ENCODE peak calls at places on chromosomes 13 and 19, in five cellular contexts. One of them, this sample, is unnamed.

GRCh38 chr19:45442927-45443461 is 19.3 kb upstream of the ERCC1 start:
- DNase-seq in IMR-90: peak
- DNase-seq in AG10803: peak
- DNase-seq in cardiac muscle cell: no peak
- DNase-seq in fibroblast of gingiva: peak
- DNase-seq in this sample: peak

GRCh38 chr13:95201814-95202521 is 99.3 kb downstream of the ABCC4 start:
- DNase-seq in IMR-90: peak
- DNase-seq in cardiac muscle cell: no peak
- DNase-seq in fibroblast of gingiva: no peak
- DNase-seq in AG10803: peak
- DNase-seq in this sample: no peak

GRCh38 chr13:38417727-38418126 is 68.1 kb downstream of the UFM1 start:
- DNase-seq in fibroblast of gingiva: peak
- DNase-seq in cardiac muscle cell: no peak
- DNase-seq in IMR-90: peak
- DNase-seq in AG10803: peak
- DNase-seq in this sample: no peak

GRCh38 chr19:31325342-31325741 is 23.9 kb downstream of the TSHZ3 start:
- DNase-seq in cardiac muscle cell: no peak
- DNase-seq in fibroblast of gingiva: no peak
- DNase-seq in AG10803: no peak
- DNase-seq in IMR-90: no peak
- DNase-seq in this sample: no peak

GRCh38 chr19:56566904-56567273 is 379 bp upstream of the ZNF470 start:
- DNase-seq in IMR-90: no peak
- DNase-seq in AG10803: no peak
- DNase-seq in cardiac muscle cell: no peak
- DNase-seq in fibroblast of gingiva: peak
- DNase-seq in this sample: no peak

GRCh38 chr13:40517486-40518311 is 148.7 kb downstream of the FOXO1 start:
- DNase-seq in cardiac muscle cell: no peak
- DNase-seq in IMR-90: no peak
- DNase-seq in AG10803: no peak
- DNase-seq in fibroblast of gingiva: no peak
- DNase-seq in this sample: no peak

GRCh38 chr19:51016798-51017683 is 2.5 kb downstream of the KLK10 start:
- DNase-seq in fibroblast of gingiva: no peak
- DNase-seq in AG10803: peak
- DNase-seq in cardiac muscle cell: peak
- DNase-seq in IMR-90: peak
- DNase-seq in this sample: no peak

GRCh38 chr19:17103177-17103576 is 27.6 kb downstream of the MYO9B start:
- DNase-seq in AG10803: no peak
- DNase-seq in cardiac muscle cell: no peak
- DNase-seq in IMR-90: peak
- DNase-seq in fibroblast of gingiva: no peak
- DNase-seq in this sample: no peak